ENCODE peak calls at places on chromosomes 2 and 18, in four cellular contexts. One of them, this sample, is unnamed.

GRCh38 chr18:22688877-22689496 is 244.1 kb upstream of the RBBP8 start:
- DNase-seq in NCI-H1092: no peak
- DNase-seq in spleen: no peak
- DNase-seq in HL-60: no peak
- DNase-seq in this sample: no peak

GRCh38 chr18:6270791-6271216 is 143.9 kb downstream of the L3MBTL4 start:
- DNase-seq in NCI-H1092: no peak
- DNase-seq in HL-60: no peak
- DNase-seq in spleen: no peak
- DNase-seq in this sample: no peak

GRCh38 chr2:205175831-205176230 is 506.5 kb upstream of the NRP2 start:
- DNase-seq in HL-60: no peak
- DNase-seq in spleen: no peak
- DNase-seq in NCI-H1092: no peak
- DNase-seq in this sample: no peak

GRCh38 chr2:219722276-219722883 is 95.0 kb downstream of the SLC4A3 start:
- DNase-seq in spleen: no peak
- DNase-seq in NCI-H1092: no peak
- DNase-seq in HL-60: no peak
- DNase-seq in this sample: no peak

GRCh38 chr2:8380026-8380425 is 301.8 kb upstream of the ID2 start:
- DNase-seq in NCI-H1092: no peak
- DNase-seq in spleen: peak; percentile 79
- DNase-seq in HL-60: no peak
- DNase-seq in this sample: no peak

GRCh38 chr2:74947703-74948102 is 10.7 kb upstream of the POLE4 start:
- DNase-seq in spleen: no peak
- DNase-seq in HL-60: no peak
- DNase-seq in NCI-H1092: no peak
- DNase-seq in this sample: no peak

GRCh38 chr2:207434288-207434687 is 95.5 kb upstream of the CREB1 start:
- DNase-seq in HL-60: no peak
- DNase-seq in spleen: no peak
- DNase-seq in NCI-H1092: no peak
- DNase-seq in this sample: no peak

GRCh38 chr2:238942080-238942761 is 94.3 kb downstream of the TWIST2 start:
- DNase-seq in spleen: peak; percentile 62
- DNase-seq in HL-60: no peak
- DNase-seq in NCI-H1092: no peak
- DNase-seq in this sample: peak; percentile 41

GRCh38 chr18:44969214-44969842 is 288.6 kb downstream of the SETBP1 start:
- DNase-seq in NCI-H1092: no peak
- DNase-seq in HL-60: no peak
- DNase-seq in spleen: no peak
- DNase-seq in this sample: no peak

GRCh38 chr2:158002079-158002478 is 99.6 kb upstream of the UPP2 start:
- DNase-seq in HL-60: no peak
- DNase-seq in spleen: no peak
- DNase-seq in NCI-H1092: no peak
- DNase-seq in this sample: no peak

GRCh38 chr18:48806551-48807261 is 144.1 kb downstream of the SMAD7 start:
- DNase-seq in spleen: peak; percentile 67
- DNase-seq in HL-60: no peak
- DNase-seq in NCI-H1092: no peak
- DNase-seq in this sample: peak; percentile 54

GRCh38 chr2:70124983-70125480 is 37.8 kb downstream of the PCBP1 start:
- DNase-seq in NCI-H1092: peak; percentile 31
- DNase-seq in HL-60: peak; percentile 69
- DNase-seq in spleen: peak; percentile 93
- DNase-seq in this sample: peak; percentile 88

GRCh38 chr2:193556766-193557470 is 1362.2 kb upstream of the TMEFF2 start:
- DNase-seq in NCI-H1092: no peak
- DNase-seq in spleen: no peak
- DNase-seq in HL-60: no peak
- DNase-seq in this sample: no peak